ENCODE peak calls at places on chromosomes 11 and 22, in nine cellular contexts. One of them, this sample, is unnamed.

GRCh38 chr22:33906475-33906874 is 13.8 kb downstream of the LARGE1 start:
- DNase-seq in naive thymus-derived CD4-positive, alpha-beta T cell: no peak
- DNase-seq in tibial artery: no peak
- DNase-seq in lung: no peak
- DNase-seq in left ventricle myocardium inferior: no peak
- DNase-seq in cardiac muscle cell: no peak
- DNase-seq in heart right ventricle: no peak
- DNase-seq in thoracic aorta: no peak
- DNase-seq in iPS DF 6.9: no peak
- DNase-seq in this sample: no peak

GRCh38 chr11:1458340-1459218 is 28.0 kb downstream of the MOB2 start:
- DNase-seq in naive thymus-derived CD4-positive, alpha-beta T cell: no peak
- DNase-seq in tibial artery: peak; percentile 74
- DNase-seq in lung: peak; percentile 85
- DNase-seq in left ventricle myocardium inferior: peak; percentile 54
- DNase-seq in cardiac muscle cell: peak; percentile 64
- DNase-seq in heart right ventricle: peak; percentile 49
- DNase-seq in thoracic aorta: peak; percentile 25
- DNase-seq in iPS DF 6.9: no peak
- DNase-seq in this sample: peak; percentile 70

GRCh38 chr11:92340839-92341238 is 116.2 kb downstream of the FAT3 start:
- DNase-seq in naive thymus-derived CD4-positive, alpha-beta T cell: no peak
- DNase-seq in tibial artery: no peak
- DNase-seq in lung: no peak
- DNase-seq in left ventricle myocardium inferior: no peak
- DNase-seq in cardiac muscle cell: peak; percentile 6
- DNase-seq in heart right ventricle: no peak
- DNase-seq in thoracic aorta: no peak
- DNase-seq in iPS DF 6.9: peak; percentile 58
- DNase-seq in this sample: peak; percentile 62

GRCh38 chr11:3153291-3153861 is 11.7 kb downstream of the OSBPL5 start:
- DNase-seq in naive thymus-derived CD4-positive, alpha-beta T cell: no peak
- DNase-seq in tibial artery: peak; percentile 79
- DNase-seq in lung: no peak
- DNase-seq in left ventricle myocardium inferior: peak; percentile 74
- DNase-seq in cardiac muscle cell: peak; percentile 90
- DNase-seq in heart right ventricle: peak; percentile 74
- DNase-seq in thoracic aorta: peak; percentile 49
- DNase-seq in iPS DF 6.9: no peak
- DNase-seq in this sample: no peak

GRCh38 chr11:125623064-125623463 is 1.9 kb upstream of the CHEK1 start:
- DNase-seq in naive thymus-derived CD4-positive, alpha-beta T cell: no peak
- DNase-seq in tibial artery: no peak
- DNase-seq in lung: no peak
- DNase-seq in left ventricle myocardium inferior: no peak
- DNase-seq in cardiac muscle cell: no peak
- DNase-seq in heart right ventricle: no peak
- DNase-seq in thoracic aorta: no peak
- DNase-seq in iPS DF 6.9: no peak
- DNase-seq in this sample: no peak

GRCh38 chr11:32137263-32137662 is 46.4 kb downstream of the RCN1 start:
- DNase-seq in naive thymus-derived CD4-positive, alpha-beta T cell: no peak
- DNase-seq in tibial artery: no peak
- DNase-seq in lung: no peak
- DNase-seq in left ventricle myocardium inferior: no peak
- DNase-seq in cardiac muscle cell: peak; percentile 97
- DNase-seq in heart right ventricle: no peak
- DNase-seq in thoracic aorta: no peak
- DNase-seq in iPS DF 6.9: no peak
- DNase-seq in this sample: no peak

GRCh38 chr11:119889111-119889510 is 160.1 kb upstream of the NECTIN1 start:
- DNase-seq in naive thymus-derived CD4-positive, alpha-beta T cell: no peak
- DNase-seq in tibial artery: no peak
- DNase-seq in lung: no peak
- DNase-seq in left ventricle myocardium inferior: no peak
- DNase-seq in cardiac muscle cell: no peak
- DNase-seq in heart right ventricle: no peak
- DNase-seq in thoracic aorta: no peak
- DNase-seq in iPS DF 6.9: no peak
- DNase-seq in this sample: no peak

GRCh38 chr11:797300-798092 is 585 bp downstream of the SLC25A22 start:
- DNase-seq in naive thymus-derived CD4-positive, alpha-beta T cell: peak; percentile 63
- DNase-seq in tibial artery: peak; percentile 74
- DNase-seq in lung: peak; percentile 68
- DNase-seq in left ventricle myocardium inferior: peak; percentile 66
- DNase-seq in cardiac muscle cell: peak; percentile 77
- DNase-seq in heart right ventricle: peak; percentile 68
- DNase-seq in thoracic aorta: no peak
- DNase-seq in iPS DF 6.9: no peak
- DNase-seq in this sample: peak; percentile 88

GRCh38 chr22:42919199-42919598 is 62.1 kb upstream of the ARFGAP3 start:
- DNase-seq in naive thymus-derived CD4-positive, alpha-beta T cell: no peak
- DNase-seq in tibial artery: no peak
- DNase-seq in lung: no peak
- DNase-seq in left ventricle myocardium inferior: no peak
- DNase-seq in cardiac muscle cell: no peak
- DNase-seq in heart right ventricle: no peak
- DNase-seq in thoracic aorta: no peak
- DNase-seq in iPS DF 6.9: no peak
- DNase-seq in this sample: no peak

GRCh38 chr11:61186504-61186903 is 16.8 kb upstream of the PGA3 start:
- DNase-seq in naive thymus-derived CD4-positive, alpha-beta T cell: no peak
- DNase-seq in tibial artery: no peak
- DNase-seq in lung: no peak
- DNase-seq in left ventricle myocardium inferior: no peak
- DNase-seq in cardiac muscle cell: no peak
- DNase-seq in heart right ventricle: no peak
- DNase-seq in thoracic aorta: no peak
- DNase-seq in iPS DF 6.9: no peak
- DNase-seq in this sample: no peak

GRCh38 chr22:19961201-19961580 is 19.6 kb upstream of the TXNRD2 start:
- DNase-seq in naive thymus-derived CD4-positive, alpha-beta T cell: no peak
- DNase-seq in tibial artery: no peak
- DNase-seq in lung: no peak
- DNase-seq in left ventricle myocardium inferior: no peak
- DNase-seq in cardiac muscle cell: no peak
- DNase-seq in heart right ventricle: no peak
- DNase-seq in thoracic aorta: no peak
- DNase-seq in iPS DF 6.9: no peak
- DNase-seq in this sample: no peak

GRCh38 chr11:124749920-124750319 is 2.1 kb downstream of the VSIG2 start:
- DNase-seq in naive thymus-derived CD4-positive, alpha-beta T cell: no peak
- DNase-seq in tibial artery: no peak
- DNase-seq in lung: no peak
- DNase-seq in left ventricle myocardium inferior: no peak
- DNase-seq in cardiac muscle cell: no peak
- DNase-seq in heart right ventricle: no peak
- DNase-seq in thoracic aorta: no peak
- DNase-seq in iPS DF 6.9: no peak
- DNase-seq in this sample: no peak

GRCh38 chr11:67280791-67281551 is 8.1 kb upstream of the ANKRD13D start:
- DNase-seq in naive thymus-derived CD4-positive, alpha-beta T cell: no peak
- DNase-seq in tibial artery: peak; percentile 17
- DNase-seq in lung: no peak
- DNase-seq in left ventricle myocardium inferior: peak; percentile 15
- DNase-seq in cardiac muscle cell: no peak
- DNase-seq in heart right ventricle: no peak
- DNase-seq in thoracic aorta: no peak
- DNase-seq in iPS DF 6.9: no peak
- DNase-seq in this sample: no peak

DNA sequence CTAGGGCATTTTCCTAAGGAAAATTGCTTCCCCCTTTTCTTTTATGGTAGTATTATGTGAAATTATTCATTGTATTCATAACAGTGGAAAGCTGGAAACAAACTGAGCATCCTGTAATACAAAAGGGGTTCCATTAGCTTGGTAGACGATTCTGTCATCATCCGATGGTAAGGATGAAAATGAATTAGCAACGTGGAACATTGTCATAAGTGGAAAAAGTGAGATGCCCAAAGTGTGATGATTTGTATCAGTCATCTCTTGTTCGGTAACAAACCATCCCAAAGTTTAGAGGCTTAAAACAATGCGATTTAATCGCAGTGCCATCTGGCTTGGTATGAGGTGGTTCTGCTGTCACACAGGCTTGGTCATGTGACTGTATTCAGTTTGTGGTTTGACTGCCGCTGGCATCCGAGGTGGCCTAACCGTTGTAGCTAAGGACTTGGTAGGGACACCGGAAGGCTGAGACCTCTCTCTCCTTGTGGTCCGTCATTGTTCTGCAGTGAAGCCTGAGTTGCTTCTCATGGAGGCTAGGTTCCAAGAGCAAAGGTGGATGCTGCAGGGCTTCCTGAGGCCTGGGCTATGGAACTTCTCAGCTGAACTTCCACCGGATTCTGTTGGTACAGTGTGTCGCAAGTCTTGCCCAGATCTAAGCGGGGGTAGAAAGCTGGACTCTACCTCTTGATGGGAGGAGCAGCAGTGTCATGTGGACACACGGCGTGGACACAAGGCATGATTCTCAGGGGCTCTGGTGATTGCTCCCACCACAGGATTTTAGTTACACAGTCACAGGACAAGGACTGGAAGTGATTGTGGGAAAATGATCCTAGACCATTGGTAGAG is 36.2 kb downstream of the BCR start:
- DNase-seq in naive thymus-derived CD4-positive, alpha-beta T cell: peak; percentile 27
- DNase-seq in tibial artery: no peak
- DNase-seq in lung: no peak
- DNase-seq in left ventricle myocardium inferior: no peak
- DNase-seq in cardiac muscle cell: no peak
- DNase-seq in heart right ventricle: no peak
- DNase-seq in thoracic aorta: no peak
- DNase-seq in iPS DF 6.9: no peak
- DNase-seq in this sample: no peak
- H3K4me3 ChIP-seq in naive thymus-derived CD4-positive, alpha-beta T cell: peak overlapping the region; percentile 12
- H3K4me3 ChIP-seq in tibial artery: no peak overlapping the region
- H3K4me3 ChIP-seq in lung: no peak overlapping the region
- H3K4me3 ChIP-seq in left ventricle myocardium inferior: no peak overlapping the region
- H3K4me3 ChIP-seq in cardiac muscle cell: no peak overlapping the region
- H3K4me3 ChIP-seq in heart right ventricle: no peak overlapping the region
- H3K4me3 ChIP-seq in thoracic aorta: peak overlapping the region; percentile 2
- H3K4me3 ChIP-seq in iPS DF 6.9: no peak overlapping the region
- H3K4me3 ChIP-seq in this sample: no peak overlapping the region

GRCh38 chr11:102147031-102147430 is 36.8 kb downstream of the YAP1 start:
- DNase-seq in naive thymus-derived CD4-positive, alpha-beta T cell: no peak
- DNase-seq in tibial artery: no peak
- DNase-seq in lung: no peak
- DNase-seq in left ventricle myocardium inferior: no peak
- DNase-seq in cardiac muscle cell: peak; percentile 15
- DNase-seq in heart right ventricle: no peak
- DNase-seq in thoracic aorta: no peak
- DNase-seq in iPS DF 6.9: no peak
- DNase-seq in this sample: no peak

GRCh38 chr11:102144357-102145342 is 34.4 kb downstream of the YAP1 start:
- DNase-seq in naive thymus-derived CD4-positive, alpha-beta T cell: no peak
- DNase-seq in tibial artery: peak; percentile 48
- DNase-seq in lung: peak; percentile 43
- DNase-seq in left ventricle myocardium inferior: peak; percentile 32
- DNase-seq in cardiac muscle cell: peak; percentile 63
- DNase-seq in heart right ventricle: peak; percentile 78
- DNase-seq in thoracic aorta: no peak
- DNase-seq in iPS DF 6.9: no peak
- DNase-seq in this sample: peak; percentile 69

GRCh38 chr11:102147632-102148031 is 37.4 kb downstream of the YAP1 start:
- DNase-seq in naive thymus-derived CD4-positive, alpha-beta T cell: no peak
- DNase-seq in tibial artery: no peak
- DNase-seq in lung: no peak
- DNase-seq in left ventricle myocardium inferior: no peak
- DNase-seq in cardiac muscle cell: peak; percentile 54
- DNase-seq in heart right ventricle: no peak
- DNase-seq in thoracic aorta: no peak
- DNase-seq in iPS DF 6.9: no peak
- DNase-seq in this sample: no peak

GRCh38 chr11:102142333-102142732 is 32.1 kb downstream of the YAP1 start:
- DNase-seq in naive thymus-derived CD4-positive, alpha-beta T cell: no peak
- DNase-seq in tibial artery: no peak
- DNase-seq in lung: no peak
- DNase-seq in left ventricle myocardium inferior: no peak
- DNase-seq in cardiac muscle cell: no peak
- DNase-seq in heart right ventricle: no peak
- DNase-seq in thoracic aorta: no peak
- DNase-seq in iPS DF 6.9: no peak
- DNase-seq in this sample: no peak

GRCh38 chr11:102143867-102144266 is 33.6 kb downstream of the YAP1 start:
- DNase-seq in naive thymus-derived CD4-positive, alpha-beta T cell: no peak
- DNase-seq in tibial artery: no peak
- DNase-seq in lung: no peak
- DNase-seq in left ventricle myocardium inferior: no peak
- DNase-seq in cardiac muscle cell: no peak
- DNase-seq in heart right ventricle: no peak
- DNase-seq in thoracic aorta: no peak
- DNase-seq in iPS DF 6.9: no peak
- DNase-seq in this sample: no peak
- H3K4me1 ChIP-seq in naive thymus-derived CD4-positive, alpha-beta T cell: no peaks in the 10 kb centered on the region
- H3K4me1 ChIP-seq in tibial artery: peaks cover 39% of the 10 kb centered on the region
- H3K4me1 ChIP-seq in lung: no peaks in the 10 kb centered on the region
- H3K4me1 ChIP-seq in left ventricle myocardium inferior: peaks cover 95% of the 10 kb centered on the region
- H3K4me1 ChIP-seq in cardiac muscle cell: peaks cover 84% of the 10 kb centered on the region
- H3K4me1 ChIP-seq in heart right ventricle: peaks cover 82% of the 10 kb centered on the region
- H3K4me1 ChIP-seq in thoracic aorta: peaks cover 95% of the 10 kb centered on the region
- H3K4me1 ChIP-seq in iPS DF 6.9: peaks cover 2% of the 10 kb centered on the region
- H3K4me1 ChIP-seq in this sample: peaks cover 25% of the 10 kb centered on the region

DNA sequence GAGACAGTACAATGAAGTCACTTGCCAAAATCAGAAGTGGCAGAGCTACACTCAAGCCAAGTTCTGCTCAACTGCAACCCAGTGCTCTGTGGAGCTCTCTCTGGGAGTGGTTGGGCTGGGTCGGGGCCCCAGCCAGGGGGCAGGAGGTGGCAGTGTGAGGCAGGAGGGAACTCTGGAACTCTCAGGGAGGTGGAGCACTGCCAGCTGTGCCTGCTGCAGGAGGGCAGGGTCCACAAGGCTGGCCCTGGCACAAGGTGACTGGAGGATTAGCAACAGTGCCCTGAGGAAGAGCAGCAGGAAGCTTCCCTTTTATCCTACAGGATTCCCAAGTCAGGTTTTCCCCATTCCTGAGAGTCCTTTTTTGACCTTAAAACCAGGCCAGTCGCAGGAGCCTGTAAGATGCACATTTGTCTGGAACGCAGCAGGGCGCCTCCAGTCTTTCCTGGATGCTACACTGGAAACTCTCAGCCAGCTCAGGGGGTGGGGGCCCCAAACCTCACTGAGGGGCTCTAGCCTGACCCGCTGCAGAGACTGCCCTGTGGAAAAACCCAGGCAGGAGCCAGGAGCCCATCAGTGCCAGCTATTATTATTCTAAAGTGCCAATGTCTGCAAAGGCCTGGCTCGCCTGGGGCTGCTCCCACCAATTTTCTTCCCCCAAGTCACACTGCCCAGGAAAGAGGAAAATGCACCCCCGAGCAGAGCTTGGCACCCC is 31.8 kb downstream of the DKK3 start:
- DNase-seq in naive thymus-derived CD4-positive, alpha-beta T cell: no peak
- DNase-seq in tibial artery: no peak
- DNase-seq in lung: no peak
- DNase-seq in left ventricle myocardium inferior: no peak
- DNase-seq in cardiac muscle cell: no peak
- DNase-seq in heart right ventricle: no peak
- DNase-seq in thoracic aorta: no peak
- DNase-seq in iPS DF 6.9: no peak
- DNase-seq in this sample: no peak
- H3K27me3 ChIP-seq in naive thymus-derived CD4-positive, alpha-beta T cell: no peaks in the 10 kb centered on the region
- H3K27me3 ChIP-seq in tibial artery: no peaks in the 10 kb centered on the region
- H3K27me3 ChIP-seq in lung: no peaks in the 10 kb centered on the region
- H3K27me3 ChIP-seq in left ventricle myocardium inferior: no peaks in the 10 kb centered on the region
- H3K27me3 ChIP-seq in cardiac muscle cell: no peaks in the 10 kb centered on the region
- H3K27me3 ChIP-seq in heart right ventricle: no peaks in the 10 kb centered on the region
- H3K27me3 ChIP-seq in thoracic aorta: no peaks in the 10 kb centered on the region
- H3K27me3 ChIP-seq in iPS DF 6.9: no peaks in the 10 kb centered on the region
- H3K27me3 ChIP-seq in this sample: no peaks in the 10 kb centered on the region

GRCh38 chr22:45505991-45506743 is 3.5 kb downstream of the FBLN1 start:
- DNase-seq in naive thymus-derived CD4-positive, alpha-beta T cell: no peak
- DNase-seq in tibial artery: no peak
- DNase-seq in lung: no peak
- DNase-seq in left ventricle myocardium inferior: peak; percentile 11
- DNase-seq in cardiac muscle cell: no peak
- DNase-seq in heart right ventricle: no peak
- DNase-seq in thoracic aorta: no peak
- DNase-seq in iPS DF 6.9: no peak
- DNase-seq in this sample: no peak
- H3K4me3 ChIP-seq in naive thymus-derived CD4-positive, alpha-beta T cell: no peak overlapping the region
- H3K4me3 ChIP-seq in tibial artery: peak overlapping the region; percentile 70
- H3K4me3 ChIP-seq in lung: no peak overlapping the region
- H3K4me3 ChIP-seq in left ventricle myocardium inferior: peak overlapping the region; percentile 71
- H3K4me3 ChIP-seq in cardiac muscle cell: no peak overlapping the region
- H3K4me3 ChIP-seq in heart right ventricle: no peak overlapping the region
- H3K4me3 ChIP-seq in thoracic aorta: no peak overlapping the region
- H3K4me3 ChIP-seq in iPS DF 6.9: no peak overlapping the region
- H3K4me3 ChIP-seq in this sample: no peak overlapping the region

This sample was measured in HAP-1.